ENCODE peak calls at places on chromosomes 11 and 22, in six cellular contexts. V is activated B cell treated with CpG ODN at 0.5 μM for 24 hours, X is neural progenitor cell, Y is lung, M is OCI-LY7, F is progenitor cell of endocrine pancreas. T is an unnamed sample.

GRCh38 chr11:77619576-77620198 is 17.9 kb downstream of the CLNS1A start:
- DNase-seq in V (no peak), X (peak), Y (no peak), M (peak), F (no peak), T (no peak)

GRCh38 chr22:39579909-39580571 is 9.5 kb downstream of the CACNA1I start:
- DNase-seq in V (no peak), X (no peak), Y (no peak), M (no peak), F (no peak), T (no peak)

GRCh38 chr11:7467652-7468051 is 17.7 kb upstream of the OLFML1 start:
- DNase-seq in V (no peak), X (no peak), Y (no peak), M (no peak), F (no peak), T (no peak)

GRCh38 chr22:43011079-43011478 is 3.9 kb downstream of the PACSIN2 start:
- DNase-seq in V (no peak), X (no peak), Y (no peak), M (no peak), F (no peak), T (no peak)

GRCh38 chr11:76293189-76293631 is 86.9 kb upstream of the WNT11 start:
- DNase-seq in V (no peak), X (no peak), Y (no peak), M (no peak), F (no peak), T (no peak)

GRCh38 chr22:33717694-33718396 is 202.4 kb downstream of the LARGE1 start:
- DNase-seq in V (no peak), X (no peak), Y (no peak), M (no peak), F (no peak), T (no peak)

GRCh38 chr11:65026810-65027209 is 429 bp upstream of the SNX15 start:
- DNase-seq in V (no peak), X (no peak), Y (no peak), M (no peak), F (no peak), T (no peak)

GRCh38 chr11:96073536-96073935 is 149.6 kb upstream of the MTMR2 start:
- DNase-seq in V (no peak), X (no peak), Y (no peak), M (no peak), F (no peak), T (no peak)

GRCh38 chr11:1563149-1563638 is 8.9 kb downstream of the DUSP8 start:
- DNase-seq in V (no peak), X (no peak), Y (no peak), M (no peak), F (no peak), T (no peak)

GRCh38 chr11:45817191-45817590 is 12.2 kb downstream of the SLC35C1 start:
- DNase-seq in V (no peak), X (no peak), Y (no peak), M (peak), F (no peak), T (no peak)

GRCh38 chr22:47446331-47446730 is 683.9 kb downstream of the TBC1D22A start:
- DNase-seq in V (no peak), X (no peak), Y (no peak), M (no peak), F (no peak), T (no peak)
- TF ChIP-seq CTCF in V (no peak), X (no peak), Y (no peak), M (no peak), F (no peak), T (no peak)

GRCh38 chr11:34613462-34614183 is 7.3 kb upstream of the EHF start:
- DNase-seq in V (no peak), X (no peak), Y (no peak), M (no peak), F (no peak), T (no peak)

GRCh38 chr11:34616086-34616485 is 4.8 kb upstream of the EHF start:
- DNase-seq in V (no peak), X (no peak), Y (no peak), M (no peak), F (no peak), T (no peak)

GRCh38 chr11:34616830-34617504 is 3.9 kb upstream of the EHF start:
- DNase-seq in V (no peak), X (no peak), Y (no peak), M (no peak), F (no peak), T (no peak)

GRCh38 chr11:34613015-34613414 is 7.9 kb upstream of the EHF start:
- DNase-seq in V (no peak), X (no peak), Y (no peak), M (no peak), F (no peak), T (no peak)

DNA sequence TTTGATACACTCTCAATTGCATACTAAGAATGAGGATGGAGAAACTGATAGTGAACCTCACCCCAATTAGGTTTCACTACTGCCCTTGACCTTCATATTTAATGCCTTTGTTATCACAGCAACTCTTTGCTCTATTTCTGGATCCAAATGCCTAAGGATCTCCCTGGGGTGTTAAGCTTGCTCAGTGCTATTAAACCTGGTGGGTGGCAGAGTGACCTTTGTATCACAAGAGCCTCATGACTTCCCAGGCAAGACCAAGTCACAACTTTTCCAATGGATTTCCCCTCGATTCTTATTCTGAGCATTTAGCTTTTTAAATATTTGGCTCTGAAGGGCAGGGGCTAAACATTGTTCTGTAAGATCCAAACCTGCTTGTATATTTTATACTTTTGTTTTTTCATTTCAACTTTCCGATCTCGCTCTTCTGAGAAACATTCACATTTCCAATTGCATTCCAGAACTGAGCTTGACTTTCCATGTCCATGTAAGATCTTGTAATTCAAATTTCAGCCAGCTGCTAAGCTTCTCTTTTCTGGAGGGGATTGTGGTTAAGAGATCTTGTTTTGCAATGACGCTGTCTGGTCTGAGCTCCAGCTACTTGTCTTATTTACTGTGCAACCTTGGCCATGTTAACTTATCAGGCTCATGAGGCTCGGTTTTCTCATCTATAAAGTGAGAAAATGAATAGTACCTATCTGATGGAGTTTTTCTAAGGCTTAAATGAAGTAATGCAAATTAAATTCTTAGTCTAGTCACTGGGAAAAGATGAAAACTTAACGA is 6.4 kb upstream of the EHF start:
- DNase-seq in V (no peak), X (no peak), Y (no peak), M (no peak), F (no peak), T (no peak)
- TF ChIP-seq CTCF in V (no peak), X (no peak), Y (no peak), M (no peak), F (no peak), T (no peak)

DNA sequence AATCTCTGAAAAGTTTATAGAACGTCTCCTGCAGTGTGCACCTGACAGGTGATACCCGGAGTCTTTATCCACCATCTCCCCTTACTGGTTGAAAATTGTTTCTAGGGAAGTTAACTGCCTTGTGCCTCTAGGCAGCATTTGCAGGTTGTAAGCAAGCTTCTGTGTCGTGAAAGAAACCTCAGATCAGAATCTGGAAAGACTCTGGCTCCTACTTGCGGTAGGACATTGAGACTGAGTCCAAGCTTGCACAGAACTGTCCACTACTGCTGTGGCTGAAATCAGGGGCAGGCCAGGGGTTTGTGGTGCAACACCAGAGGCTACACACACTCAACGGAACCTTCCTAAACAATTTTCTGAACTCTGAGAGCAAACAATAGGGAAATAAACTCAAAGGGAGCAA is 34.8 kb upstream of the MYOD1 start:
- DNase-seq in V (no peak), X (no peak), Y (no peak), M (no peak), F (no peak), T (no peak)
- TF ChIP-seq CTCF in V (no peak), X (no peak), Y (no peak), M (no peak), F (no peak), T (no peak)

DNA sequence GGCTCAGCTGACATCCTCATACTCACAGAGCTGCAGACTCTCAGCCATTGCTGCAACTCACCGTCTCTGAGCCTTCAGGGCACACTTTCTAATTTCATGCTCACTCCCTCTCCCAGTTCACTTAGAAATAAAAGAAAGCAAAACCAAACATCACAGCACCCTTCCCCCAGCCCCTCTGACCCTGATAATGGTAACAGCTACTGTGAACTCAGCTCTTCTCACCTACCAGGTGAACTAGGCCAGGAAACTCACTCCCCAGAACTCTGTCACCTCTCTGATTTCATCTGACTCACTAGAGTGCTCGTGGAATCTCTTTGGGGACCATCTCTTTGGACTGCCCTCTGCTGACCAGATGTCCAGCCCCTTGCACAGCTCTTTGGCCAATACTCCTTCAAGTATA is 14.5 kb upstream of the PARVA start:
- DNase-seq in V (no peak), X (no peak), Y (no peak), M (no peak), F (no peak), T (no peak)
- TF ChIP-seq CTCF in V (no peak), X (no peak), Y (no peak), M (no peak), F (no peak), T (no peak)

GRCh38 chr11:34366522-34366921 is 8.7 kb upstream of the ABTB2 start:
- DNase-seq in V (no peak), X (no peak), Y (no peak), M (no peak), F (no peak), T (no peak)
- TF ChIP-seq CTCF in V (no peak), X (peak), Y (no peak), M (no peak), F (peak), T (peak)

GRCh38 chr22:24694971-24695928 is 79.3 kb downstream of the PIWIL3 start:
- DNase-seq in V (no peak), X (no peak), Y (peak), M (no peak), F (no peak), T (no peak)
- TF ChIP-seq CTCF in V (no peak), X (no peak), Y (no peak), M (no peak), F (no peak), T (no peak)

GRCh38 chr22:29724843-29725242 is 5.0 kb downstream of the CABP7 start:
- DNase-seq in V (no peak), X (no peak), Y (no peak), M (no peak), F (no peak), T (no peak)

GRCh38 chr22:29729161-29729560 is 9.4 kb downstream of the CABP7 start:
- DNase-seq in V (no peak), X (no peak), Y (no peak), M (no peak), F (no peak), T (no peak)

GRCh38 chr22:29727248-29727551 is 7.4 kb downstream of the CABP7 start:
- DNase-seq in V (no peak), X (peak), Y (no peak), M (peak), F (no peak), T (peak)

GRCh38 chr22:29726104-29726503 is 6.3 kb downstream of the CABP7 start:
- DNase-seq in V (no peak), X (no peak), Y (no peak), M (no peak), F (no peak), T (no peak)

GRCh38 chr22:29726512-29727247 is 6.9 kb downstream of the CABP7 start:
- DNase-seq in V (no peak), X (no peak), Y (no peak), M (no peak), F (no peak), T (no peak)
- TF ChIP-seq CTCF in V (no peak), X (no peak), Y (no peak), M (no peak), F (no peak), T (no peak)

GRCh38 chr11:131867457-131868257 is 497.2 kb downstream of the NTM start:
- DNase-seq in V (no peak), X (peak), Y (peak), M (peak), F (peak), T (peak)
- TF ChIP-seq CTCF in V (no peak), X (peak), Y (peak), M (peak), F (peak), T (peak)

GRCh38 chr11:30131535-30131934 is 99.3 kb upstream of the FSHB start:
- DNase-seq in V (no peak), X (no peak), Y (no peak), M (no peak), F (no peak), T (no peak)
- TF ChIP-seq CTCF in V (no peak), X (no peak), Y (no peak), M (no peak), F (no peak), T (no peak)

T was measured in mesothelial cell of epicardium.